ENCODE peak calls at places on chromosomes 7 and 10, in eight cellular contexts. Q is NCI-H748 treated with DMSO at 0.1 percent for 48 hours; L is NCI-H1105; H is stimulated activated CD4-positive, alpha-beta T cell treated with anti-CD3 and anti-CD28 coated beads, Interleukin-1b, Interleukin-23, amount 100 ng/mL, for 4 hours; F is LNCaP clone FGC; P is suprapubic skin; N is NCI-H2081; T is CD4-positive, alpha-beta memory T cell. G is an unnamed sample.

GRCh38 chr10:72334832-72335393 is 19.8 kb downstream of the DNAJB12 start:
- DNase-seq in Q (no peak), L (no peak), H (no peak), F (no peak), P (peak), N (no peak), T (peak), G (peak)

GRCh38 chr7:137953692-137954470 is 48.0 kb downstream of the CREB3L2 start:
- DNase-seq in Q (no peak), L (peak), H (no peak), F (peak), P (no peak), N (no peak), T (no peak), G (peak)

GRCh38 chr10:43265799-43266721 is 805 bp downstream of the RASGEF1A start:
- DNase-seq in Q (no peak), L (no peak), H (peak), F (no peak), P (peak), N (no peak), T (peak), G (no peak)

GRCh38 chr7:100888988-100889760 is at the start of gene UFSP1:
- DNase-seq in Q (no peak), L (no peak), H (no peak), F (no peak), P (no peak), N (no peak), T (peak), G (no peak)

GRCh38 chr10:35040761-35041501 is 49.2 kb downstream of the CUL2 start:
- DNase-seq in Q (no peak), L (no peak), H (no peak), F (no peak), P (no peak), N (no peak), T (no peak), G (peak)

GRCh38 chr10:32413513-32413912 is 32.4 kb upstream of the CCDC7 start:
- DNase-seq in Q (no peak), L (no peak), H (no peak), F (no peak), P (no peak), N (no peak), T (peak), G (peak)

GRCh38 chr7:124387056-124387455 is 354.2 kb upstream of the TMEM229A start:
- DNase-seq in Q (peak), L (peak), H (no peak), F (no peak), P (no peak), N (no peak), T (no peak), G (no peak)

GRCh38 chr7:47478017-47478344 is 103.9 kb downstream of the TNS3 start:
- DNase-seq in Q (no peak), L (no peak), H (no peak), F (no peak), P (no peak), N (no peak), T (no peak), G (peak)

GRCh38 chr10:29344073-29344820 is 55.4 kb downstream of the LYZL1 start:
- DNase-seq in Q (no peak), L (no peak), H (no peak), F (no peak), P (no peak), N (no peak), T (no peak), G (peak)

GRCh38 chr7:5077740-5078139 is 32.1 kb downstream of the RBAK start:
- DNase-seq in Q (no peak), L (peak), H (no peak), F (peak), P (no peak), N (peak), T (no peak), G (no peak)

GRCh38 chr7:24905996-24906770 is 73.8 kb downstream of the OSBPL3 start:
- DNase-seq in Q (no peak), L (no peak), H (no peak), F (no peak), P (no peak), N (no peak), T (no peak), G (no peak)

GRCh38 chr10:12221323-12222298 is 25.6 kb downstream of the CDC123 start:
- DNase-seq in Q (no peak), L (no peak), H (no peak), F (no peak), P (no peak), N (no peak), T (no peak), G (peak)

GRCh38 chr7:101075646-101076045 is 9.6 kb upstream of the TRIM56 start:
- DNase-seq in Q (no peak), L (no peak), H (no peak), F (no peak), P (no peak), N (no peak), T (no peak), G (no peak)